ENCODE peak calls at places on chromosomes 12 and 14, in six cellular contexts. M is NCI-H2029; X is stimulated activated CD4-positive, alpha-beta T cell treated with anti-CD3 and anti-CD28 coated beads, Interleukin-1b, Interleukin-23, amount 100 ng/mL, for 24 hours; J is COR-L47; P is hypothalamus; K is endothelial cell. B is an unnamed sample.

GRCh38 chr12:65895759-65896656 is 71.7 kb downstream of the HMGA2 start:
- DNase-seq in P (no peak), K (no peak), X (no peak), M (no peak), J (no peak), B (no peak)

GRCh38 chr12:46661161-46661845 is 164.5 kb downstream of the SLC38A4 start:
- DNase-seq in K (peak), M (peak), J (peak), P (no peak), X (no peak), B (peak)

GRCh38 chr14:28785096-28785952 is 18.7 kb downstream of the FOXG1 start:
- DNase-seq in J (peak), P (no peak), X (no peak), K (peak), M (peak), B (peak)

GRCh38 chr14:68694516-68695235 is 98.2 kb downstream of the ZFP36L1 start:
- DNase-seq in X (no peak), K (no peak), P (no peak), J (no peak), M (no peak), B (no peak)

GRCh38 chr14:68619805-68620574 is 172.9 kb downstream of the ZFP36L1 start:
- DNase-seq in X (no peak), M (no peak), K (no peak), P (no peak), J (no peak), B (no peak)

GRCh38 chr12:7156259-7157197 is 26.4 kb downstream of the CLSTN3 start:
- DNase-seq in X (no peak), J (no peak), P (no peak), K (no peak), M (no peak), B (no peak)

GRCh38 chr14:61643546-61643945 is 51.8 kb upstream of the HIF1A start:
- DNase-seq in K (no peak), M (no peak), X (no peak), J (no peak), P (no peak), B (no peak)

GRCh38 chr14:38342803-38343202 is 86.9 kb upstream of the CLEC14A start:
- DNase-seq in X (no peak), P (no peak), J (no peak), M (no peak), K (no peak), B (no peak)